ENCODE peak calls at places on chromosomes 2 and 18, in seven cellular contexts. One of them, this sample, is unnamed.

GRCh38 chr18:6107794-6108193 is 212.5 kb upstream of the TMEM200C start:
- DNase-seq in CD8-positive, alpha-beta T cell: no peak
- DNase-seq in CD4-positive, alpha-beta T cell: no peak
- DNase-seq in ELF-1: no peak
- DNase-seq in cardiac muscle cell: no peak
- DNase-seq in HTR-8/SVneo: no peak
- DNase-seq in stimulated activated naive CD8-positive, alpha-beta T cell treated with anti-CD3 and anti-CD28 coated beads, Interleukin-15, amount 100 ng/mL, for 72 hours: no peak
- DNase-seq in this sample: no peak

GRCh38 chr2:226115102-226115831 is 684.4 kb downstream of the IRS1 start:
- DNase-seq in stimulated activated naive CD8-positive, alpha-beta T cell treated with anti-CD3 and anti-CD28 coated beads, Interleukin-15, amount 100 ng/mL, for 72 hours: no peak
- DNase-seq in ELF-1: no peak
- DNase-seq in cardiac muscle cell: no peak
- DNase-seq in HTR-8/SVneo: peak
- DNase-seq in CD8-positive, alpha-beta T cell: no peak
- DNase-seq in CD4-positive, alpha-beta T cell: no peak
- DNase-seq in this sample: no peak

GRCh38 chr2:30662268-30663131 is 144.7 kb downstream of the CAPN13 start:
- DNase-seq in cardiac muscle cell: no peak
- DNase-seq in HTR-8/SVneo: no peak
- DNase-seq in CD8-positive, alpha-beta T cell: no peak
- DNase-seq in ELF-1: no peak
- DNase-seq in stimulated activated naive CD8-positive, alpha-beta T cell treated with anti-CD3 and anti-CD28 coated beads, Interleukin-15, amount 100 ng/mL, for 72 hours: no peak
- DNase-seq in CD4-positive, alpha-beta T cell: no peak
- DNase-seq in this sample: peak

GRCh38 chr2:72780483-72780882 is 45.4 kb downstream of the EXOC6B start:
- DNase-seq in ELF-1: no peak
- DNase-seq in CD4-positive, alpha-beta T cell: no peak
- DNase-seq in CD8-positive, alpha-beta T cell: no peak
- DNase-seq in stimulated activated naive CD8-positive, alpha-beta T cell treated with anti-CD3 and anti-CD28 coated beads, Interleukin-15, amount 100 ng/mL, for 72 hours: no peak
- DNase-seq in HTR-8/SVneo: no peak
- DNase-seq in cardiac muscle cell: peak
- DNase-seq in this sample: no peak

GRCh38 chr2:9765611-9766531 is 77.4 kb upstream of the TAF1B start:
- DNase-seq in CD4-positive, alpha-beta T cell: no peak
- DNase-seq in CD8-positive, alpha-beta T cell: no peak
- DNase-seq in stimulated activated naive CD8-positive, alpha-beta T cell treated with anti-CD3 and anti-CD28 coated beads, Interleukin-15, amount 100 ng/mL, for 72 hours: no peak
- DNase-seq in cardiac muscle cell: no peak
- DNase-seq in HTR-8/SVneo: no peak
- DNase-seq in ELF-1: peak
- DNase-seq in this sample: peak

GRCh38 chr2:211055438-211055837 is 499.0 kb downstream of the CPS1 start:
- DNase-seq in stimulated activated naive CD8-positive, alpha-beta T cell treated with anti-CD3 and anti-CD28 coated beads, Interleukin-15, amount 100 ng/mL, for 72 hours: no peak
- DNase-seq in ELF-1: no peak
- DNase-seq in HTR-8/SVneo: peak
- DNase-seq in CD8-positive, alpha-beta T cell: no peak
- DNase-seq in CD4-positive, alpha-beta T cell: no peak
- DNase-seq in cardiac muscle cell: no peak
- DNase-seq in this sample: peak

GRCh38 chr2:118221952-118222594 is 133.8 kb downstream of the INSIG2 start:
- DNase-seq in HTR-8/SVneo: peak
- DNase-seq in CD4-positive, alpha-beta T cell: no peak
- DNase-seq in ELF-1: peak
- DNase-seq in stimulated activated naive CD8-positive, alpha-beta T cell treated with anti-CD3 and anti-CD28 coated beads, Interleukin-15, amount 100 ng/mL, for 72 hours: peak
- DNase-seq in CD8-positive, alpha-beta T cell: no peak
- DNase-seq in cardiac muscle cell: peak
- DNase-seq in this sample: peak

GRCh38 chr2:24632175-24632574 is 141.1 kb downstream of the NCOA1 start:
- DNase-seq in stimulated activated naive CD8-positive, alpha-beta T cell treated with anti-CD3 and anti-CD28 coated beads, Interleukin-15, amount 100 ng/mL, for 72 hours: no peak
- DNase-seq in HTR-8/SVneo: no peak
- DNase-seq in cardiac muscle cell: no peak
- DNase-seq in ELF-1: no peak
- DNase-seq in CD4-positive, alpha-beta T cell: no peak
- DNase-seq in CD8-positive, alpha-beta T cell: no peak
- DNase-seq in this sample: no peak

GRCh38 chr2:128595763-128596452 is 277.2 kb upstream of the HS6ST1 start:
- DNase-seq in CD8-positive, alpha-beta T cell: no peak
- DNase-seq in ELF-1: no peak
- DNase-seq in HTR-8/SVneo: no peak
- DNase-seq in CD4-positive, alpha-beta T cell: no peak
- DNase-seq in stimulated activated naive CD8-positive, alpha-beta T cell treated with anti-CD3 and anti-CD28 coated beads, Interleukin-15, amount 100 ng/mL, for 72 hours: no peak
- DNase-seq in cardiac muscle cell: no peak
- DNase-seq in this sample: no peak

GRCh38 chr18:10430696-10431095 is 23.7 kb upstream of the APCDD1 start:
- DNase-seq in stimulated activated naive CD8-positive, alpha-beta T cell treated with anti-CD3 and anti-CD28 coated beads, Interleukin-15, amount 100 ng/mL, for 72 hours: no peak
- DNase-seq in CD8-positive, alpha-beta T cell: no peak
- DNase-seq in CD4-positive, alpha-beta T cell: no peak
- DNase-seq in ELF-1: no peak
- DNase-seq in cardiac muscle cell: no peak
- DNase-seq in HTR-8/SVneo: no peak
- DNase-seq in this sample: no peak

GRCh38 chr2:31886700-31887099 is 124.1 kb downstream of the MEMO1 start:
- DNase-seq in cardiac muscle cell: peak
- DNase-seq in CD4-positive, alpha-beta T cell: no peak
- DNase-seq in CD8-positive, alpha-beta T cell: no peak
- DNase-seq in HTR-8/SVneo: no peak
- DNase-seq in stimulated activated naive CD8-positive, alpha-beta T cell treated with anti-CD3 and anti-CD28 coated beads, Interleukin-15, amount 100 ng/mL, for 72 hours: no peak
- DNase-seq in ELF-1: peak
- DNase-seq in this sample: peak